ENCODE peak calls at places on chromosomes 4 and X, in five cellular contexts. V is GM12878, P is HepG2, M is H1, Q is K562. S is an unnamed sample.
A peak's percentile ranks its signal among the peaks of the same experiment; 100 is the strongest.

GRCh38 chrX:3820170-3820569 is 106.7 kb upstream of the PRKX start:
- DNase-seq in V (no peak), P (no peak), M (no peak), Q (no peak), S (no peak)

GRCh38 chrX:40099046-40099968 is 1.5 kb upstream of the BCOR start:
- DNase-seq in V (peak; percentile 66), P (no peak), M (peak; percentile 63), Q (peak; percentile 33), S (no peak)

GRCh38 chrX:105323951-105324350 is 103.5 kb upstream of the TEX13A start:
- DNase-seq in V (no peak), P (no peak), M (no peak), Q (no peak), S (no peak)

GRCh38 chrX:2846992-2847391 is 18.3 kb downstream of the GYG2 start:
- DNase-seq in V (no peak), P (no peak), M (no peak), Q (no peak), S (no peak)

GRCh38 chrX:13598877-13599276 is 29.5 kb downstream of the EGFL6 start:
- DNase-seq in V (no peak), P (no peak), M (no peak), Q (peak; percentile 9), S (no peak)

GRCh38 chrX:12966151-12966550 is 8.8 kb upstream of the TMSB4X start:
- DNase-seq in V (no peak), P (no peak), M (no peak), Q (no peak), S (no peak)

GRCh38 chrX:101462892-101463291 is 22.4 kb upstream of the ARMCX4 start:
- DNase-seq in V (no peak), P (peak; percentile 10), M (no peak), Q (no peak), S (peak; percentile 15)

GRCh38 chrX:136321532-136321931 is 20.8 kb downstream of the ADGRG4 start:
- DNase-seq in V (no peak), P (no peak), M (no peak), Q (no peak), S (no peak)

GRCh38 chrX:21225643-21226042 is 148.6 kb upstream of the CNKSR2 start:
- DNase-seq in V (no peak), P (no peak), M (no peak), Q (no peak), S (no peak)

GRCh38 chrX:39760930-39761329 is 336.8 kb downstream of the BCOR start:
- DNase-seq in V (no peak), P (no peak), M (no peak), Q (no peak), S (no peak)

GRCh38 chr4:38365748-38366310 is 298.2 kb upstream of the KLF3 start:
- DNase-seq in V (no peak), P (peak; percentile 61), M (no peak), Q (no peak), S (no peak)

GRCh38 chr4:3436798-3437581 is 4.8 kb upstream of the HGFAC start:
- DNase-seq in V (peak; percentile 4), P (no peak), M (no peak), Q (no peak), S (peak; percentile 62)

GRCh38 chr4:122104184-122104583 is 47.9 kb upstream of the BLTP1 start:
- DNase-seq in V (no peak), P (no peak), M (no peak), Q (no peak), S (no peak)

GRCh38 chr4:112726041-112726440 is 89.1 kb downstream of the LARP7 start:
- DNase-seq in V (no peak), P (no peak), M (peak; percentile 28), Q (no peak), S (no peak)

GRCh38 chr4:8274772-8275241 is 5.3 kb downstream of the HTRA3 start:
- DNase-seq in V (no peak), P (no peak), M (no peak), Q (no peak), S (no peak)

GRCh38 chrX:5051831-5052491 is 1176.7 kb downstream of the NLGN4X start:
- DNase-seq in V (no peak), P (no peak), M (no peak), Q (no peak), S (no peak)

GRCh38 chr4:52234539-52235174 is 183.6 kb downstream of the SPATA18 start:
- DNase-seq in V (no peak), P (peak; percentile 50), M (no peak), Q (no peak), S (peak; percentile 41)

GRCh38 chr4:100224160-100224559 is 33.9 kb upstream of the DDIT4L start:
- DNase-seq in V (no peak), P (no peak), M (no peak), Q (no peak), S (no peak)

GRCh38 chr4:182881928-182882327 is 35.3 kb downstream of the DCTD start:
- DNase-seq in V (no peak), P (no peak), M (no peak), Q (no peak), S (no peak)

GRCh38 chr4:1449833-1450741 is 43.8 kb upstream of the NKX1-1 start:
- DNase-seq in V (no peak), P (no peak), M (no peak), Q (no peak), S (no peak)

GRCh38 chrX:51608766-51609165 is 9.9 kb downstream of the CENPVL3 start:
- DNase-seq in V (no peak), P (no peak), M (no peak), Q (no peak), S (no peak)

GRCh38 chrX:139448996-139449395 is 81.5 kb upstream of the F9 start:
- DNase-seq in V (no peak), P (no peak), M (no peak), Q (no peak), S (no peak)

GRCh38 chr4:39435875-39436563 is 22.7 kb downstream of the RPL9 start:
- DNase-seq in V (no peak), P (no peak), M (no peak), Q (no peak), S (no peak)

GRCh38 chr4:15457401-15458201 is 12.1 kb upstream of the CC2D2A start:
- DNase-seq in V (peak; percentile 20), P (peak; percentile 24), M (no peak), Q (peak; percentile 27), S (no peak)

GRCh38 chrX:65985922-65986588 is 53.8 kb downstream of the VSIG4 start:
- DNase-seq in V (peak; percentile 55), P (peak; percentile 18), M (no peak), Q (peak; percentile 59), S (peak; percentile 57)

GRCh38 chr4:164571593-164572385 is 182.1 kb upstream of the SMIM31 start:
- DNase-seq in V (no peak), P (no peak), M (no peak), Q (no peak), S (no peak)

GRCh38 chr4:171846893-171847292 is 33.7 kb downstream of the GALNTL6 start:
- DNase-seq in V (no peak), P (no peak), M (no peak), Q (no peak), S (no peak)

GRCh38 chr4:40736910-40737309 is 12.8 kb upstream of the NSUN7 start:
- DNase-seq in V (no peak), P (peak; percentile 21), M (no peak), Q (no peak), S (peak; percentile 31)

GRCh38 chrX:102746134-102746584 is 25.6 kb downstream of the GPRASP3 start:
- DNase-seq in V (no peak), P (no peak), M (peak; percentile 62), Q (no peak), S (no peak)

GRCh38 chrX:132955710-132956109 is 2.7 kb downstream of the HS6ST2 start:
- DNase-seq in V (no peak), P (no peak), M (no peak), Q (no peak), S (no peak)

GRCh38 chrX:132957211-132958085 is 981 bp downstream of the HS6ST2 start:
- DNase-seq in V (no peak), P (no peak), M (peak; percentile 60), Q (no peak), S (no peak)

GRCh38 chrX:132956421-132957210 is 1.8 kb downstream of the HS6ST2 start:
- DNase-seq in V (no peak), P (no peak), M (peak; percentile 55), Q (no peak), S (no peak)

GRCh38 chrX:132961511-132961910 is 3.1 kb upstream of the HS6ST2 start:
- DNase-seq in V (no peak), P (no peak), M (no peak), Q (no peak), S (no peak)

DNA sequence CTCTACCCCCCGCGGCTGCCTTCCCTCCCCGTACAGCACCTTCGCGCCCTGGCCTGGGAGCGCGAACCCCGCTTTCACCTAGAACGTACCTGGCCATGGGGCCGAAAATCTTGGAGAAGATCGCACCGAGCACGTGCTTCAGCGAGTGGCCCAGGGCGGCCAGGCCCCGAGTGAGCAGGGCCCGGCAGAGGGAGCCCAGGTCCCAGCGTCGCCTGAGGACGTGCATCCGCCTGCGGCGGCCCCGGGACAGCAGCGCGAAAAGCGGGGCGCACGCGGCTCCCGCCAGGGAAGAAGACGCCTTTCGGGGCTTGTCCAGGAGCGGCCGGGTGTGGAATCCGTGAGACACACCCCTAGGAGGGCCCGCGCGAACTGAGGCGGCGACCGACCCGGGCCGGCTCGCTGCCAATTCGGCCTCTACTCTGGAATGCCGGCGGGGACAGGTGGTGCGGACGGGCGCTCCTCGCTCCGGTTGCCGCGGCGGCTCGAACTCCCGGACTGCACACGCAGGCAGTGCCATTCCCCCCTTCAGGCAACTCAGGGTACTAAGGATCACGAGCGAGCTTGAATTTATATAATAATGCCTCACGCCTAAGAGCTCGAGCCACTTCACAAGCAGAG is at the start of gene HS6ST2:
- DNase-seq in V (no peak), P (no peak), M (peak; percentile 57), Q (no peak), S (peak; percentile 21)
- TF ChIP-seq EZH2 in V (no peak), P (no peak), M (peak; percentile 66), Q (no peak), S (no peak)

DNA sequence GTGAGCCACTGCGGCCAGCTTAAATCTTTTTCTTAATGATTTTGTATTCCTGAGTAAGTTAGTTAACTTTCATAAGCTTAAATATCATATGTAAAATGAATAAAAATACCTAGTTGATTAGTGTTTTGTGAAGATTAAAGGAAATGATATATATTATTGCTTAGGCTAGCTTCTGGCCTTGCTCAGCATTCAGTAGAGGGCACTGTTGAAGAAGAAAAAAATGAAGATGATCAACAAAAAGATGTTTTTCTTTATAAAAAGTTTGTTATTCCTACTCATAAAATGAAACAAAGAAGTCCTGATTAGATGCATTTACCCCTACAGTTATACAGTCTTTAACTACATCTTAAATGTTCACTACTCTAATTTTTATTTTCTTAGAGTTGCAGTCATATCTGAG is 797.7 kb downstream of the RAPGEF2 start:
- DNase-seq in V (no peak), P (no peak), M (no peak), Q (no peak), S (no peak)
- TF ChIP-seq ZNF274 in V (no peak), P (no peak), M (no peak), Q (no peak), S (no peak)

DNA sequence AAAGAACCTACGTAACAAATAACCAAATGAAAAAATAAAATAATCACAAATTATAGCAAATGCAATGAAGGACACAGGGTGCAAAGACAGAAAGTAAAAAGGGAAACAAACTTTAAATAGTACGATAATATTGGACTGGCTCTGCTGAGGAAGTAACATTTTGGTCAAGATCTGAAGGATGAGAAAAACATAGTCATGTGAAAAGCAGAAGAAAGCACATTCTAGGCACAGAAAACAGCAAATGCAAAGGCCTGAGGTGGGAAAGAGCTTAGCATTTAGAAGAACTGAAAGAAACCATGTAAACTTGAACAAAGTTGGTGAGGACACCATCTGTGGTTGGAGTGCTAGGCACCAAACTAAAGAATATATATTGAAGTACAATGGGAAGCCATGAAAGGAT is 111.2 kb downstream of the PPP3CA start:
- DNase-seq in V (no peak), P (no peak), M (no peak), Q (no peak), S (no peak)
- H3K4me1 ChIP-seq in V (no peaks in the 10 kb centered on the region), P (no peaks in the 10 kb centered on the region), M (no peaks in the 10 kb centered on the region), Q (no peaks in the 10 kb centered on the region), S (peaks cover 68% of the 10 kb centered on the region)

GRCh38 chrX:25010784-25011588 is 4.8 kb downstream of the ARX start:
- DNase-seq in V (no peak), P (no peak), M (no peak), Q (no peak), S (no peak)
- TF ChIP-seq EZH2 in V (no peak), P (no peak), M (peak; percentile 43), Q (no peak), S (no peak)

S was measured in HCT116.